ENCODE peak calls at places on chromosome 20, in seven cellular contexts. H is testis, K is left ventricle myocardium inferior, Z is pancreas, R is heart right ventricle, L is SJSA1, U is sigmoid colon. V is an unnamed sample.

GRCh38 chr20:1588869-1589460 is 30.8 kb downstream of the SIRPB1 start:
- DNase-seq in H (no peak), K (no peak), Z (no peak), R (no peak), L (no peak), U (no peak), V (no peak)

GRCh38 chr20:63625771-63626423 is 1.0 kb downstream of the GMEB2 start:
- DNase-seq in H (no peak), K (peak; percentile 31), Z (peak; percentile 41), R (no peak), L (peak; percentile 49), U (no peak), V (no peak)

GRCh38 chr20:62191781-62192559 is 9.1 kb downstream of the MTG2 start:
- DNase-seq in H (no peak), K (no peak), Z (no peak), R (no peak), L (no peak), U (no peak), V (no peak)

GRCh38 chr20:34083137-34083536 is 28.9 kb downstream of the EIF2S2 start:
- DNase-seq in H (peak; percentile 77), K (peak; percentile 81), Z (peak; percentile 71), R (peak; percentile 84), L (no peak), U (peak; percentile 85), V (peak; percentile 96)

GRCh38 chr20:58555078-58555765 is 40.0 kb upstream of the APCDD1L start:
- DNase-seq in H (no peak), K (no peak), Z (no peak), R (no peak), L (peak; percentile 70), U (peak; percentile 37), V (peak; percentile 98)

GRCh38 chr20:25194333-25194972 is 1.1 kb upstream of the ENTPD6 start:
- DNase-seq in H (no peak), K (no peak), Z (peak; percentile 24), R (no peak), L (no peak), U (no peak), V (no peak)

GRCh38 chr20:5918856-5919633 is 31.3 kb downstream of the TRMT6 start:
- DNase-seq in H (no peak), K (no peak), Z (no peak), R (no peak), L (peak; percentile 18), U (no peak), V (peak; percentile 91)

GRCh38 chr20:47676219-47676721 is 109.0 kb downstream of the SULF2 start:
- DNase-seq in H (no peak), K (no peak), Z (no peak), R (no peak), L (no peak), U (no peak), V (no peak)

GRCh38 chr20:10281911-10282310 is 63.3 kb downstream of the SNAP25 start:
- DNase-seq in H (no peak), K (no peak), Z (no peak), R (no peak), L (no peak), U (no peak), V (no peak)

GRCh38 chr20:28616354-28616753 is 2641.1 kb upstream of the DEFB115 start:
- DNase-seq in H (no peak), K (no peak), Z (no peak), R (no peak), L (no peak), U (no peak), V (no peak)

GRCh38 chr20:17664025-17664638 is 17.9 kb downstream of the RRBP1 start:
- DNase-seq in H (no peak), K (no peak), Z (no peak), R (no peak), L (no peak), U (peak; percentile 37), V (no peak)

GRCh38 chr20:55514498-55514897 is 490.8 kb downstream of the CBLN4 start:
- DNase-seq in H (no peak), K (no peak), Z (no peak), R (no peak), L (no peak), U (no peak), V (peak; percentile 93)

GRCh38 chr20:62426678-62427077 is 661 bp downstream of the RBBP8NL start:
- DNase-seq in H (no peak), K (no peak), Z (peak; percentile 45), R (no peak), L (no peak), U (no peak), V (peak; percentile 43)

GRCh38 chr20:57280221-57280620 is 13.8 kb upstream of the BMP7 start:
- DNase-seq in H (no peak), K (no peak), Z (no peak), R (no peak), L (no peak), U (no peak), V (no peak)

GRCh38 chr20:5864873-5865582 is 85.3 kb downstream of the TRMT6 start:
- DNase-seq in H (no peak), K (no peak), Z (peak; percentile 38), R (no peak), L (no peak), U (no peak), V (peak; percentile 52)

GRCh38 chr20:43669332-43669731 is 2.4 kb downstream of the MYBL2 start:
- DNase-seq in H (no peak), K (no peak), Z (no peak), R (no peak), L (no peak), U (no peak), V (peak; percentile 31)

GRCh38 chr20:25310921-25311728 is 63.2 kb downstream of the PYGB start:
- DNase-seq in H (no peak), K (no peak), Z (no peak), R (no peak), L (peak; percentile 97), U (peak; percentile 56), V (no peak)

GRCh38 chr20:50321797-50322480 is 131.3 kb downstream of the CEBPB start:
- DNase-seq in H (peak; percentile 12), K (no peak), Z (no peak), R (no peak), L (no peak), U (peak; percentile 69), V (peak; percentile 63)
- H3K27ac ChIP-seq in H (no peak overlapping the region), K (peak overlapping the region; percentile 39), Z (peak overlapping the region; percentile 90), R (no peak overlapping the region), L (peak overlapping the region; percentile 30), U (peak overlapping the region; percentile 77), V (peak overlapping the region; percentile 95)

GRCh38 chr20:31859998-31860380 is 10.3 kb downstream of the DUSP15 start:
- DNase-seq in H (no peak), K (no peak), Z (no peak), R (no peak), L (no peak), U (no peak), V (no peak)

GRCh38 chr20:31859266-31859997 is 10.9 kb downstream of the DUSP15 start:
- DNase-seq in H (no peak), K (no peak), Z (no peak), R (no peak), L (no peak), U (no peak), V (no peak)

GRCh38 chr20:31856516-31856915 is 11.1 kb upstream of the FOXS1 start:
- DNase-seq in H (no peak), K (no peak), Z (no peak), R (no peak), L (no peak), U (no peak), V (no peak)

GRCh38 chr20:31860431-31861345 is 9.6 kb downstream of the DUSP15 start:
- DNase-seq in H (no peak), K (no peak), Z (peak; percentile 42), R (no peak), L (no peak), U (no peak), V (peak; percentile 60)

GRCh38 chr20:31857861-31858835 is 12.2 kb downstream of the DUSP15 start:
- DNase-seq in H (no peak), K (no peak), Z (no peak), R (no peak), L (no peak), U (no peak), V (no peak)
- H3K27ac ChIP-seq in H (no peak overlapping the region), K (no peak overlapping the region), Z (no peak overlapping the region), R (no peak overlapping the region), L (no peak overlapping the region), U (no peak overlapping the region), V (no peak overlapping the region)

GRCh38 chr20:20683922-20684321 is 28.5 kb downstream of the RALGAPA2 start:
- DNase-seq in H (no peak), K (no peak), Z (no peak), R (no peak), L (no peak), U (no peak), V (no peak)

GRCh38 chr20:20683481-20683880 is 29.0 kb downstream of the RALGAPA2 start:
- DNase-seq in H (peak; percentile 53), K (no peak), Z (no peak), R (no peak), L (no peak), U (no peak), V (no peak)

GRCh38 chr20:20683020-20683419 is 29.4 kb downstream of the RALGAPA2 start:
- DNase-seq in H (no peak), K (no peak), Z (no peak), R (no peak), L (no peak), U (no peak), V (no peak)

GRCh38 chr20:20687319-20687718 is 25.1 kb downstream of the RALGAPA2 start:
- DNase-seq in H (no peak), K (no peak), Z (no peak), R (no peak), L (no peak), U (no peak), V (no peak)

GRCh38 chr20:20685635-20686034 is 26.8 kb downstream of the RALGAPA2 start:
- DNase-seq in H (no peak), K (no peak), Z (no peak), R (no peak), L (no peak), U (no peak), V (no peak)
- H3K27ac ChIP-seq in H (no peak overlapping the region), K (no peak overlapping the region), Z (no peak overlapping the region), R (no peak overlapping the region), L (no peak overlapping the region), U (no peak overlapping the region), V (no peak overlapping the region)

GRCh38 chr20:51163996-51164600 is 141.2 kb upstream of the KCNG1 start:
- DNase-seq in H (no peak), K (no peak), Z (no peak), R (no peak), L (no peak), U (no peak), V (no peak)
- H3K27ac ChIP-seq in H (no peak overlapping the region), K (no peak overlapping the region), Z (no peak overlapping the region), R (no peak overlapping the region), L (no peak overlapping the region), U (no peak overlapping the region), V (no peak overlapping the region)

DNA sequence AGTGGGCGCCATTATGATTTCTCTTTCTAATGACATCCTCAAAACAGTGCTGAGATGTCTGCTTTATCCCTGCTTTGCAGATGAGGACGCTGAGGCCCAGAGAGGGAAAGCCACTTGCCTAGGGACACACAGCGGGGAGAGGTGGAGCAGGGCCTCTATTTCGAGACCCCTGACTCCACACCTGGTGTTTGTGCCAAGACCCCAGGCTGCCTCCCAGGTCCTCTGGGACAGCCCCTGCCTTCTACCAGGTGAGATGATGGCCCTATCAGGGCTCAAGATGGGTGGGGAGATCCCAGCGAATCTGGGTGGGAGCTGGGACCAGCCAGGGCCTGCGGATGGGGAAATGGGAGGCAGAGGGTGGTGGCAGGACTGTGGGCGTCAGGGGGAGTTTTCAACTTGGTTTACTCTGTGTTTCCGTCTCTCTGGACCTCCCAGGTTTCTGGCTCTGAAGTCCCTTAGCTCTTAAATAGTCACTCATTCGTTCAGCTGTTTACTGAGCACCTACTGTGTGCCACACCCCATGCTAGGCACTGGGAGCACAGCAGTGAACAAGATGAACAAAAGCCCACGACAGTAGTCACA is 36.7 kb downstream of the SRC start:
- DNase-seq in H (no peak), K (no peak), Z (no peak), R (no peak), L (no peak), U (peak; percentile 62), V (no peak)
- H3K27ac ChIP-seq in H (peak overlapping the region; percentile 64), K (no peak overlapping the region), Z (no peak overlapping the region), R (no peak overlapping the region), L (no peak overlapping the region), U (no peak overlapping the region), V (peak overlapping the region; percentile 69)